ENCODE peak calls at places on chromosomes 5 and 9, in ten cellular contexts. One of them, this sample, is unnamed.
A peak's percentile ranks its signal among the peaks of the same experiment; 100 is the strongest.

GRCh38 chr5:131466171-131466766 is 168.8 kb downstream of the RAPGEF6 start:
- DNase-seq in K562: no peak
- DNase-seq in putamen: no peak
- DNase-seq in immature natural killer cell: no peak
- DNase-seq in activated T-cell treated with anti-CD3 and anti-CD28 coated beads for 24 hours: no peak
- DNase-seq in fibroblast of the conjunctiva: peak; percentile 37
- DNase-seq in Kasumi-1: no peak
- DNase-seq in SHP77: no peak
- DNase-seq in keratinocyte: peak; percentile 5
- DNase-seq in stimulated activated CD4-positive, alpha-beta T cell treated with anti-CD3 and anti-CD28 coated beads, Interleukin-15, amount 100 ng/mL, for 1 hour: no peak
- DNase-seq in this sample: no peak

GRCh38 chr5:54804521-54804920 is 180.9 kb downstream of the ESM1 start:
- DNase-seq in activated T-cell treated with anti-CD3 and anti-CD28 coated beads for 24 hours: no peak
- DNase-seq in K562: no peak
- DNase-seq in Kasumi-1: no peak
- DNase-seq in fibroblast of the conjunctiva: no peak
- DNase-seq in stimulated activated CD4-positive, alpha-beta T cell treated with anti-CD3 and anti-CD28 coated beads, Interleukin-15, amount 100 ng/mL, for 1 hour: no peak
- DNase-seq in keratinocyte: no peak
- DNase-seq in SHP77: no peak
- DNase-seq in immature natural killer cell: no peak
- DNase-seq in putamen: no peak
- DNase-seq in this sample: no peak

GRCh38 chr5:174317261-174317894 is 271.9 kb downstream of the NSG2 start:
- DNase-seq in keratinocyte: no peak
- DNase-seq in K562: peak; percentile 49
- DNase-seq in immature natural killer cell: no peak
- DNase-seq in stimulated activated CD4-positive, alpha-beta T cell treated with anti-CD3 and anti-CD28 coated beads, Interleukin-15, amount 100 ng/mL, for 1 hour: no peak
- DNase-seq in activated T-cell treated with anti-CD3 and anti-CD28 coated beads for 24 hours: no peak
- DNase-seq in SHP77: peak; percentile 50
- DNase-seq in fibroblast of the conjunctiva: no peak
- DNase-seq in putamen: peak; percentile 65
- DNase-seq in Kasumi-1: peak; percentile 21
- DNase-seq in this sample: peak; percentile 87

GRCh38 chr9:133509179-133510083 is 15.3 kb downstream of the MYMK start:
- DNase-seq in putamen: peak; percentile 59
- DNase-seq in immature natural killer cell: no peak
- DNase-seq in keratinocyte: no peak
- DNase-seq in SHP77: peak; percentile 80
- DNase-seq in stimulated activated CD4-positive, alpha-beta T cell treated with anti-CD3 and anti-CD28 coated beads, Interleukin-15, amount 100 ng/mL, for 1 hour: no peak
- DNase-seq in fibroblast of the conjunctiva: no peak
- DNase-seq in K562: no peak
- DNase-seq in Kasumi-1: no peak
- DNase-seq in activated T-cell treated with anti-CD3 and anti-CD28 coated beads for 24 hours: no peak
- DNase-seq in this sample: peak; percentile 75

GRCh38 chr9:16062542-16063240 is 509.8 kb downstream of the CCDC171 start:
- DNase-seq in keratinocyte: peak; percentile 95
- DNase-seq in K562: no peak
- DNase-seq in immature natural killer cell: no peak
- DNase-seq in putamen: no peak
- DNase-seq in stimulated activated CD4-positive, alpha-beta T cell treated with anti-CD3 and anti-CD28 coated beads, Interleukin-15, amount 100 ng/mL, for 1 hour: no peak
- DNase-seq in activated T-cell treated with anti-CD3 and anti-CD28 coated beads for 24 hours: no peak
- DNase-seq in Kasumi-1: no peak
- DNase-seq in fibroblast of the conjunctiva: peak; percentile 50
- DNase-seq in SHP77: no peak
- DNase-seq in this sample: no peak

GRCh38 chr9:115992834-115993233 is 160.8 kb upstream of the PAPPA start:
- DNase-seq in keratinocyte: peak; percentile 15
- DNase-seq in Kasumi-1: no peak
- DNase-seq in SHP77: no peak
- DNase-seq in fibroblast of the conjunctiva: no peak
- DNase-seq in immature natural killer cell: no peak
- DNase-seq in stimulated activated CD4-positive, alpha-beta T cell treated with anti-CD3 and anti-CD28 coated beads, Interleukin-15, amount 100 ng/mL, for 1 hour: no peak
- DNase-seq in activated T-cell treated with anti-CD3 and anti-CD28 coated beads for 24 hours: no peak
- DNase-seq in K562: no peak
- DNase-seq in putamen: no peak
- DNase-seq in this sample: no peak

GRCh38 chr5:159184236-159184635 is 25.1 kb downstream of the RNF145 start:
- DNase-seq in Kasumi-1: no peak
- DNase-seq in immature natural killer cell: no peak
- DNase-seq in putamen: no peak
- DNase-seq in activated T-cell treated with anti-CD3 and anti-CD28 coated beads for 24 hours: no peak
- DNase-seq in keratinocyte: no peak
- DNase-seq in fibroblast of the conjunctiva: no peak
- DNase-seq in SHP77: no peak
- DNase-seq in K562: no peak
- DNase-seq in stimulated activated CD4-positive, alpha-beta T cell treated with anti-CD3 and anti-CD28 coated beads, Interleukin-15, amount 100 ng/mL, for 1 hour: no peak
- DNase-seq in this sample: no peak

GRCh38 chr5:180786398-180787005 is 16.1 kb downstream of the MGAT1 start:
- DNase-seq in Kasumi-1: peak; percentile 24
- DNase-seq in stimulated activated CD4-positive, alpha-beta T cell treated with anti-CD3 and anti-CD28 coated beads, Interleukin-15, amount 100 ng/mL, for 1 hour: no peak
- DNase-seq in activated T-cell treated with anti-CD3 and anti-CD28 coated beads for 24 hours: no peak
- DNase-seq in putamen: no peak
- DNase-seq in fibroblast of the conjunctiva: no peak
- DNase-seq in keratinocyte: no peak
- DNase-seq in SHP77: no peak
- DNase-seq in immature natural killer cell: no peak
- DNase-seq in K562: no peak
- DNase-seq in this sample: no peak

GRCh38 chr5:172105811-172106210 is 82.2 kb downstream of the STK10 start:
- DNase-seq in putamen: no peak
- DNase-seq in K562: no peak
- DNase-seq in SHP77: no peak
- DNase-seq in immature natural killer cell: no peak
- DNase-seq in keratinocyte: no peak
- DNase-seq in Kasumi-1: no peak
- DNase-seq in activated T-cell treated with anti-CD3 and anti-CD28 coated beads for 24 hours: no peak
- DNase-seq in fibroblast of the conjunctiva: no peak
- DNase-seq in stimulated activated CD4-positive, alpha-beta T cell treated with anti-CD3 and anti-CD28 coated beads, Interleukin-15, amount 100 ng/mL, for 1 hour: no peak
- DNase-seq in this sample: no peak

GRCh38 chr9:70587143-70587710 is 172.8 kb upstream of the KLF9 start:
- DNase-seq in putamen: peak; percentile 20
- DNase-seq in immature natural killer cell: no peak
- DNase-seq in Kasumi-1: no peak
- DNase-seq in activated T-cell treated with anti-CD3 and anti-CD28 coated beads for 24 hours: no peak
- DNase-seq in keratinocyte: no peak
- DNase-seq in K562: no peak
- DNase-seq in stimulated activated CD4-positive, alpha-beta T cell treated with anti-CD3 and anti-CD28 coated beads, Interleukin-15, amount 100 ng/mL, for 1 hour: no peak
- DNase-seq in fibroblast of the conjunctiva: no peak
- DNase-seq in SHP77: no peak
- DNase-seq in this sample: no peak

GRCh38 chr9:99356512-99356971 is 134.5 kb downstream of the SEC61B start:
- DNase-seq in activated T-cell treated with anti-CD3 and anti-CD28 coated beads for 24 hours: no peak
- DNase-seq in K562: no peak
- DNase-seq in Kasumi-1: no peak
- DNase-seq in putamen: peak; percentile 9
- DNase-seq in keratinocyte: no peak
- DNase-seq in SHP77: peak; percentile 28
- DNase-seq in stimulated activated CD4-positive, alpha-beta T cell treated with anti-CD3 and anti-CD28 coated beads, Interleukin-15, amount 100 ng/mL, for 1 hour: no peak
- DNase-seq in fibroblast of the conjunctiva: no peak
- DNase-seq in immature natural killer cell: no peak
- DNase-seq in this sample: no peak

GRCh38 chr9:77601476-77602056 is 46.6 kb downstream of the GNA14 start:
- DNase-seq in Kasumi-1: no peak
- DNase-seq in SHP77: no peak
- DNase-seq in activated T-cell treated with anti-CD3 and anti-CD28 coated beads for 24 hours: no peak
- DNase-seq in stimulated activated CD4-positive, alpha-beta T cell treated with anti-CD3 and anti-CD28 coated beads, Interleukin-15, amount 100 ng/mL, for 1 hour: no peak
- DNase-seq in putamen: no peak
- DNase-seq in K562: no peak
- DNase-seq in keratinocyte: no peak
- DNase-seq in immature natural killer cell: no peak
- DNase-seq in fibroblast of the conjunctiva: no peak
- DNase-seq in this sample: no peak

GRCh38 chr5:40071870-40072269 is 607.8 kb upstream of the PTGER4 start:
- DNase-seq in K562: no peak
- DNase-seq in putamen: no peak
- DNase-seq in keratinocyte: no peak
- DNase-seq in Kasumi-1: no peak
- DNase-seq in fibroblast of the conjunctiva: peak; percentile 21
- DNase-seq in immature natural killer cell: no peak
- DNase-seq in activated T-cell treated with anti-CD3 and anti-CD28 coated beads for 24 hours: no peak
- DNase-seq in SHP77: no peak
- DNase-seq in stimulated activated CD4-positive, alpha-beta T cell treated with anti-CD3 and anti-CD28 coated beads, Interleukin-15, amount 100 ng/mL, for 1 hour: no peak
- DNase-seq in this sample: no peak